ENCODE peak calls at places on chromosomes 16 and 17, in six cellular contexts. V, C, B, K, U and M are unnamed samples.

GRCh38 chr17:79036609-79037008 is 12.6 kb downstream of the C1QTNF1 start:
- DNase-seq in V (no peak), C (peak; percentile 77), B (peak; percentile 65), K (no peak), U (no peak), M (no peak)

GRCh38 chr17:67018429-67019125 is 25.8 kb upstream of the CACNG1 start:
- DNase-seq in V (no peak), C (no peak), B (no peak), K (no peak), U (no peak), M (no peak)

GRCh38 chr17:4834621-4835020 is 1.5 kb downstream of the MINK1 start:
- DNase-seq in V (no peak), C (no peak), B (no peak), K (no peak), U (no peak), M (no peak)

GRCh38 chr17:69555056-69555455 is 140.6 kb downstream of the MAP2K6 start:
- DNase-seq in V (no peak), C (no peak), B (no peak), K (no peak), U (no peak), M (no peak)

GRCh38 chr17:1758812-1759211 is 3.0 kb upstream of the SERPINF1 start:
- DNase-seq in V (no peak), C (no peak), B (no peak), K (no peak), U (no peak), M (no peak)

GRCh38 chr16:10668322-10669045 is 26.2 kb downstream of the TEKT5 start:
- DNase-seq in V (no peak), C (peak; percentile 14), B (no peak), K (no peak), U (peak; percentile 33), M (no peak)

GRCh38 chr17:69978056-69978646 is 96.9 kb upstream of the KCNJ16 start:
- DNase-seq in V (no peak), C (no peak), B (no peak), K (no peak), U (no peak), M (no peak)

GRCh38 chr17:82647593-82648164 is 565 bp downstream of the WDR45B start:
- DNase-seq in V (peak; percentile 81), C (peak; percentile 20), B (peak; percentile 74), K (no peak), U (peak; percentile 42), M (peak; percentile 23)

GRCh38 chr17:64787255-64787920 is 125.3 kb upstream of the SMURF2 start:
- DNase-seq in V (no peak), C (no peak), B (peak; percentile 48), K (no peak), U (no peak), M (no peak)

GRCh38 chr17:81870155-81870977 is 771 bp downstream of the ARHGDIA start:
- DNase-seq in V (peak; percentile 26), C (peak; percentile 48), B (peak; percentile 76), K (no peak), U (peak; percentile 40), M (no peak)

GRCh38 chr16:46961373-46962353 is 11.8 kb downstream of the DNAJA2 start:
- DNase-seq in V (no peak), C (no peak), B (no peak), K (no peak), U (no peak), M (no peak)

GRCh38 chr16:83115491-83116232 is 488.9 kb downstream of the CDH13 start:
- DNase-seq in V (no peak), C (no peak), B (no peak), K (no peak), U (no peak), M (no peak)

GRCh38 chr17:1709403-1709891 is 730 bp downstream of the TLCD2 start:
- DNase-seq in V (no peak), C (no peak), B (no peak), K (no peak), U (no peak), M (no peak)

GRCh38 chr17:29131814-29132682 is 48.1 kb downstream of the MYO18A start:
- DNase-seq in V (peak; percentile 60), C (no peak), B (no peak), K (no peak), U (no peak), M (no peak)

DNA sequence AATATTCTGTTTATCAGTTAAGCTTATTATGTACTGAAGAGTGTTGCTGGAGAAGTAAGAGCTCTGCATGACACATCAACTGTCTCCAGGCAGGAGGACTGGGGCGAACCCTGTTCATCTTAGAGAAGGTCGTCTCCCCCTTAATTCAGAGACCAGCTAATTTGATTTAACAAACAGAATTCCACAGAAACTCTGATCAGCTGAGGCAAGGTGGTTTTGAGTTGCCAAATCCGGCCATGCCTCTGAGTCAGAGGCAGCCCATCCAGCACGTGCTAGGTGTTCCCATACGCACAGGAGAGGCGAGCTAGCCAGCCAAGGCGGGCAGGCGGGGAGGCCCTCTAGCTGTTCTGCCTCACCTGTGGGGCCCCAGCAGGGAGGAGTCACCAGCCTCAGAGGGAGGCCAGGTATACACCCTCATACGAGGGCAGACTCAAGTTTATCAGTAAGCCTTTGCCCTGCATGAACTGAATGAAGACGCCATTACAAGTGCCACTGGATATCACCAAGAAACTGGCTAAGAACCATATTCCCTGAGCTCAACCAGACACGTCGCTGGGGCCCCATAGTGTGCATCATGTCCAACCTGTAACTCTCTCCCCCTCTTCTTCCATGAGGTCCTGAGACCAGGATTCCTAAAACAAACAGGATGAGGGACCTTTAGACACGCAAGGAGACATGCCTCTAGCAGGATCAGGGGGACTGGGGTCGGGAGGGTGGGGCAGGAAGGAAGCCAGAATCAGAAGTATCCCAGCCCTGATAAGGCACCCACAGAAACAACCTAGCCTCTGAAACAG is 25.7 kb downstream of the STAT5A start:
- DNase-seq in V (no peak), C (no peak), B (no peak), K (no peak), U (no peak), M (no peak)
- H3K4me1 ChIP-seq in V (peaks cover 93% of the 10 kb centered on the region), C (peaks cover 50% of the 10 kb centered on the region), B (no peaks in the 10 kb centered on the region), K (no peaks in the 10 kb centered on the region), U (peaks cover 27% of the 10 kb centered on the region), M (peaks cover 13% of the 10 kb centered on the region)

DNA sequence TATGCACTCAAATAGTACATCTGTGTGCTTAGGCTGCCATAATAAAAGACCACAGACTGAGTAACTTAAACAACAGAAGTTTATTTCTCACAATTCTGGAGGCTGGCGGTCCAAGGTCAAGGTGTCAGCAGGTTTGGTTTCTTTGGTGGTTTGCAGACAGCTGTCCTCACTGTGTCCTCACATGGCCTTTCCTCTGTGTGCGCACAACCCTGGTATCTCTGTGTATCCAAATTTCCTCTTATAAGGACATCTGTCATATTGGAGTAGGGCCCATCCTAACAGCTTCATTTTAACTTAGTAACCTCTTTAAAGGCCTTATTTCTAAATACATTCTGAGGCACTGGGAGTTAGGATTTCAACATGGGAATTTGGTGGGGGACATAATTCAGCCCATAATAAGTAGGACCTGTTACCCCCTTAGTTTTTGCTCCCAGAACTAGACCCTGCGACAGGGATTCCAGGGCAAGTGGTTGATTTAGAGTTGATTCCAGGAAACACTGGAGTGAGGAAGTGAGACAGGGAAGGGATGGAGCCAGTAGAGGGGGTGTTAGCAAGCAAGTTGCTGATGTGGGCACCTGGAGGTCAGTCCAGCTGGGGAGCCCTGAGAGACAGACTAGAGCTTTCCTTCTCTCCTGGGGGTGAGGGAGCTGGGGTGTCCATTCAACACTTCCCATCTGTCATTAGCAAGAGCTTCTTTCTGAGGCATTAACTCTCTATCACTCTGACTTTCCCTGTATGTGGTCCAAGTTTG is 10.9 kb upstream of the ALKBH5 start:
- DNase-seq in V (no peak), C (no peak), B (no peak), K (no peak), U (no peak), M (no peak)
- TF ChIP-seq POLR2A in V (no peak), C (no peak), B (no peak), K (no peak), U (no peak), M (no peak)

DNA sequence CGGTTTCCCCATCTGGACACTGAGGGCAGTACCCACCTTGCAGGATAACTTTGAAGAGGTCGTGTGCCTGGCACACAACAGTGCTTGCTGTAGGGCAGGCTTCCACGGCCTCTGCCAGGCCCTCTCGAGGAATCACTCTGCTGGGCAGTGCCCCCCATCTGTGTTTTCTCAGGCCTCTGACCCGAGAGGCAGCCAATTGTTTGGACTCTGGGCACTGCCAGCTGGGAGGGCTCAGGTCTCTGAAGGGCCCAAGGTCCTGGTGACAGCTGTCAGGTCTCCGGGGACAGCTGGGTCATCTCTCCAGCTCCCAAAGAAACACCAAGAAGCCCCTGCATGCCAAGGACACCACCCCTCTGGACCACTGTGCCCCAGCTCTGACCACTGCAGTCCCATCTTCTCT is 1.0 kb upstream of the RAB26 start:
- DNase-seq in V (no peak), C (no peak), B (no peak), K (no peak), U (no peak), M (no peak)
- TF ChIP-seq POLR2AphosphoS5 in V (no peak), C (no peak), B (no peak), K (no peak), U (no peak), M (no peak)

GRCh38 chr16:88963583-88963982 is 13.4 kb downstream of the CBFA2T3 start:
- DNase-seq in V (no peak), C (no peak), B (no peak), K (no peak), U (no peak), M (no peak)

GRCh38 chr16:88965411-88965810 is 11.6 kb downstream of the CBFA2T3 start:
- DNase-seq in V (no peak), C (no peak), B (no peak), K (no peak), U (no peak), M (no peak)

GRCh38 chr16:88962478-88963152 is 14.4 kb downstream of the CBFA2T3 start:
- DNase-seq in V (no peak), C (no peak), B (no peak), K (no peak), U (no peak), M (no peak)

GRCh38 chr16:88965826-88966480 is 11.1 kb downstream of the CBFA2T3 start:
- DNase-seq in V (no peak), C (no peak), B (no peak), K (no peak), U (no peak), M (no peak)

GRCh38 chr16:88964636-88965035 is 12.4 kb downstream of the CBFA2T3 start:
- DNase-seq in V (no peak), C (no peak), B (no peak), K (no peak), U (no peak), M (no peak)
- H3K4me1 ChIP-seq in V (peaks cover 46% of the 10 kb centered on the region), C (no peaks in the 10 kb centered on the region), B (no peaks in the 10 kb centered on the region), K (no peaks in the 10 kb centered on the region), U (no peaks in the 10 kb centered on the region), M (no peaks in the 10 kb centered on the region)